ENCODE peak calls at places on chromosomes 5 and 9, in five cellular contexts. K is lower leg skin, E is A549, G is ovary, V is tibial nerve. F is an unnamed sample.
A peak's percentile ranks its signal among the peaks of the same experiment; 100 is the strongest.

GRCh38 chr9:133824106-133824801 is 86.1 kb upstream of the SARDH start:
- DNase-seq in K (no peak), E (no peak), G (no peak), V (no peak), F (no peak)

GRCh38 chr5:140567136-140567818 is 2.6 kb downstream of the SLC35A4 start:
- DNase-seq in K (no peak), E (no peak), G (peak; percentile 60), V (no peak), F (no peak)

GRCh38 chr5:68374770-68375518 is 159.4 kb downstream of the PIK3R1 start:
- DNase-seq in K (no peak), E (no peak), G (no peak), V (no peak), F (no peak)

GRCh38 chr5:113237893-113238292 is 196.9 kb downstream of the TSSK1B start:
- DNase-seq in K (no peak), E (no peak), G (no peak), V (no peak), F (no peak)

GRCh38 chr5:643811-644271 is 31.7 kb downstream of the CEP72 start:
- DNase-seq in K (no peak), E (no peak), G (no peak), V (no peak), F (peak; percentile 50)

GRCh38 chr9:124098141-124098905 is 86.8 kb downstream of the LHX2 start:
- DNase-seq in K (no peak), E (no peak), G (no peak), V (no peak), F (no peak)

GRCh38 chr9:1938135-1938534 is 77.0 kb upstream of the SMARCA2 start:
- DNase-seq in K (no peak), E (no peak), G (no peak), V (no peak), F (no peak)

GRCh38 chr5:4095918-4096630 is 500.4 kb downstream of the IRX1 start:
- DNase-seq in K (no peak), E (no peak), G (no peak), V (no peak), F (no peak)

GRCh38 chr9:74824654-74825053 is 63.1 kb downstream of the TRPM6 start:
- DNase-seq in K (no peak), E (no peak), G (no peak), V (no peak), F (no peak)

GRCh38 chr5:138149530-138149929 is 10.3 kb upstream of the NME5 start:
- DNase-seq in K (no peak), E (no peak), G (no peak), V (no peak), F (no peak)

GRCh38 chr9:134320195-134320885 is 5.9 kb upstream of the RXRA start:
- DNase-seq in K (no peak), E (no peak), G (peak; percentile 41), V (no peak), F (no peak)

GRCh38 chr9:95459218-95459617 is 57.6 kb downstream of the PTCH1 start:
- DNase-seq in K (no peak), E (no peak), G (no peak), V (no peak), F (no peak)

GRCh38 chr5:177040814-177041410 is 18.4 kb downstream of the ZNF346 start:
- DNase-seq in K (no peak), E (no peak), G (no peak), V (no peak), F (no peak)

GRCh38 chr9:87853289-87853688 is 29.4 kb upstream of the SPATA31E1 start:
- DNase-seq in K (no peak), E (no peak), G (no peak), V (no peak), F (no peak)

GRCh38 chr9:108836319-108836718 is 19.5 kb downstream of the ACTL7B start:
- DNase-seq in K (no peak), E (no peak), G (no peak), V (no peak), F (no peak)

GRCh38 chr5:150122158-150122510 is 33.5 kb downstream of the PDGFRB start:
- DNase-seq in K (peak; percentile 83), E (peak; percentile 71), G (no peak), V (no peak), F (no peak)

GRCh38 chr5:40436535-40437237 is 243.0 kb upstream of the PTGER4 start:
- DNase-seq in K (no peak), E (no peak), G (no peak), V (no peak), F (no peak)

GRCh38 chr9:137619240-137620090 is 660 bp downstream of the EHMT1 start:
- DNase-seq in K (no peak), E (peak; percentile 46), G (peak; percentile 58), V (no peak), F (no peak)

GRCh38 chr9:98074119-98074990 is 17.8 kb downstream of the NANS start:
- DNase-seq in K (peak; percentile 92), E (peak; percentile 65), G (peak; percentile 57), V (peak; percentile 50), F (no peak)

GRCh38 chr9:128115187-128116103 is 12.1 kb downstream of the PTGES2 start:
- DNase-seq in K (peak; percentile 82), E (no peak), G (peak; percentile 21), V (peak; percentile 3), F (no peak)

GRCh38 chr9:122158202-122158601 is 1.4 kb downstream of the NDUFA8 start:
- DNase-seq in K (no peak), E (peak; percentile 76), G (no peak), V (no peak), F (peak; percentile 31)

GRCh38 chr9:96121162-96121561 is 180.8 kb downstream of the HSD17B3 start:
- DNase-seq in K (no peak), E (no peak), G (no peak), V (no peak), F (no peak)

GRCh38 chr5:35202319-35203111 is 27.8 kb downstream of the PRLR start:
- DNase-seq in K (no peak), E (peak; percentile 42), G (no peak), V (peak; percentile 32), F (no peak)

GRCh38 chr9:128099932-128100491 is 27.5 kb downstream of the PTGES2 start:
- DNase-seq in K (no peak), E (no peak), G (no peak), V (no peak), F (no peak)

GRCh38 chr9:128636024-128636390 is 20.6 kb downstream of the DYNC2I2 start:
- DNase-seq in K (peak; percentile 88), E (peak; percentile 89), G (peak; percentile 63), V (no peak), F (no peak)

GRCh38 chr9:120578614-120579013 is 1.4 kb downstream of the CDK5RAP2 start:
- DNase-seq in K (no peak), E (no peak), G (no peak), V (no peak), F (no peak)

GRCh38 chr9:120583958-120584369 is 4.0 kb upstream of the CDK5RAP2 start:
- DNase-seq in K (no peak), E (peak; percentile 48), G (no peak), V (no peak), F (no peak)

GRCh38 chr9:120579139-120579749 is 723 bp downstream of the CDK5RAP2 start:
- DNase-seq in K (no peak), E (peak; percentile 51), G (no peak), V (no peak), F (no peak)

GRCh38 chr9:120580591-120580896 is 577 bp upstream of the CDK5RAP2 start:
- DNase-seq in K (no peak), E (no peak), G (no peak), V (no peak), F (no peak)

GRCh38 chr9:120579750-120580590 is at the start of gene CDK5RAP2:
- DNase-seq in K (peak; percentile 98), E (peak; percentile 91), G (peak; percentile 94), V (peak; percentile 87), F (peak; percentile 98)
- TF ChIP-seq POLR2A in K (no peak), E (no peak), G (no peak), V (no peak), F (no peak)

DNA sequence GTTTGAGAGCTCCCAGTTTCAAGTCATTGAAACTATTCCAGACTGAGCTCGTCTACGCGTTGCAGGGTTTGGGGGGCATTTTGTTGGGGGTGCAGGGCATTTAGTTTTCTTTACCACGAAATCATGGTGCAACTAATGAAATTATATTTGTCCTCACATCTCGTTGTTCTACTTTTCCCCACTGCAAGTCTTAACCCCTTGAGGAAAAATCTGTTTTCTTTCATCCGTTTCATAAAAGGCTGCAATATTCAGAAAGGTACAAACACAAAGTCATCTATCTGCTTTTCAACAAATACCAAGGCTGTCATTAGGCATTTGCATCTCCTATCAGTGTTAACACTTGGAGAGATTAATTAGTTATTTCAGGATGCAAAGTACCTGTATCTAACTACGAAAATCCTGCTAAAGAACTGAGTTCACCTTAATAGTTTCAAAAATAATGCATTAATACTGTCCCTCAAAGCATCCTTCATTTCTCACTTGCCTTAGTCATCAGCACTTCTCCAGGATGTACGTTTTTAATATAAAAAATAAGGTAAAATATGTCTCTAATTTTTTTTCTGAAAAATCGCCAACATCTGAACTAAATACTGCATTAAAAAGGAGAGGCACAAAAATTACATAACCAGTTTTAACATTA is 1.9 kb downstream of the ARRDC3 start:
- DNase-seq in K (no peak), E (no peak), G (no peak), V (no peak), F (no peak)
- TF ChIP-seq POLR2A in K (no peak), E (peak; percentile 36), G (peak; percentile 24), V (peak; percentile 43), F (peak; percentile 45)

DNA sequence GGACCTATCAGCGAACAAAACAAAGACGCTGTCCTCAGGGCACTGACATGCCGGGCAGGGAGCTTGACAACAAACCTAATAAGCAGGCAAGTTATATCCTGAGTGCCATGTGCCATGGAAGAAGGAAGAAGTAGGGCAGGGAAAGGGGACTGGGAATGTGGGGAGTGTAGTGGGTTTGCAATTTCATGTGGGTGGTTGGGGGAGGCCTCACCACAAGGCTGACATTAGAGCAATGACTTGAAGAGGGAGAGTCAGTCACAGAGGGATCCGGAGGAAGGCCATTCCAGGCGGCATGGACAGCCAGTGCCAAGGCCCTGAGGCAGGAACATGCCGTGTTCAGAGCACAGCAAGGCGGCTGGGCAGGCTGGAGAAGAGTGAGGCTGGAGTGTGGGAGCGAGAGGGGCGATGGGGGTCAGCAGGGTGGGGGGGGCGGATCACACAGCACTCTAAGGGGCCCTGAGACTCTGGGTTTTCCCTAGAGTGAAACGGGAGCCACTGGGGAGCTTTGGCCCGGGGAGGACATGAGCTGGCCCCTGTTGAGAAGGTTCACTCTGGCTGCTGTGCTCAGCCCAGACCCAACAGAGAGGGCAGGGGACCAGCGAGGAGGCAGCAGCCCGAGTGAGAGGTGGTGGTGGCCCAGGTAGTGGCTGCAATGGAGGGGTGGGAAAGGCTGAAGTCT is 86.3 kb downstream of the STK10 start:
- DNase-seq in K (no peak), E (no peak), G (no peak), V (no peak), F (no peak)
- TF ChIP-seq POLR2A in K (no peak), E (no peak), G (no peak), V (no peak), F (no peak)

DNA sequence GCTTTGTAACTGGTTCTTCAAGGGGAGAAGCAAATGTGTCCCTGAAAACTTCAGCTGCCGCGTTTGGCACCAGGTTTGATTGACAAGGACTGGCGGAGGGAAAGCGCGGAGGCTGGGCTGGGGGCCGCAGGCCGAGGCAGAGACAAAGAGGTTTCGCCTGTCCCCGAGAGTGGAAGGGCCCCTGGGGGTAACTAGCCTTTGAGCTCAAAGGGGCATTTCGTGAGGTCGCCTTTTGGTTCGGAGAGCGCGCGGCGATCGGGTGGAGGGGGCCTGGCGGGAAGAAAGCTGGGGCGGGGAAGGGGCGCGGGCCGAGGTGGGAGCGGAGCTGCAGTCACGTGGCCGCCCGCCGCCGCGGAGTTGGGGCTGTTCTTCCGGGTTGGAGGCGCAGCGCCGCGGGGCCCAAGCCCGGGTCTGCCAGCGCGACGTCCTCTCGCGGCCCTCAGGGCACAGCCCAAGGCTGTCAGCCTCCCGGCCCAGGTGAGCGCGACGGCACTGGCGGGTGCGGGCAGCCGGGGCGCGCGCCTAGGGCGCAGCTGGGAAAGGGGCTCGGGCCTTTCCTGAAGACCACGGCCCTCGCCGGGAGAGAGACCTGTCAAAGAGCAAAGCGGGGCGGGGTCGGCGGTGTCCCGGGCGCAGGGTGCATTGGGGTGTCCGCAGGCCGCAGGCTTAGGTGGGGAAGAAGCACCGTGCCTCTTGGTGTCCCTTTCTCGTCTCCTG is at the start of gene NNT:
- DNase-seq in K (peak; percentile 96), E (peak; percentile 40), G (peak; percentile 80), V (peak; percentile 56), F (peak; percentile 85)
- TF ChIP-seq POLR2A in K (no peak), E (peak; percentile 28), G (no peak), V (no peak), F (no peak)